ENCODE peak calls at places on chromosomes 11 and 22, in four cellular contexts. W is CD8-positive, alpha-beta T cell; H is upper lobe of right lung; E is body of pancreas. R is an unnamed sample.

GRCh38 chr11:68838572-68838964 is 3.1 kb downstream of the CPT1A start:
- DNase-seq in E (peak), H (no peak), W (no peak), R (no peak)

GRCh38 chr11:17384002-17384511 is 4.4 kb downstream of the KCNJ11 start:
- DNase-seq in E (peak), W (peak), H (peak), R (peak)

GRCh38 chr11:131430466-131431176 is 60.2 kb downstream of the NTM start:
- DNase-seq in H (no peak), E (no peak), W (no peak), R (no peak)

GRCh38 chr11:12157241-12157661 is 46.9 kb downstream of the MICAL2 start:
- DNase-seq in W (no peak), H (no peak), E (no peak), R (no peak)

GRCh38 chr11:86719781-86720463 is 47.5 kb upstream of the ME3 start:
- DNase-seq in E (no peak), W (no peak), H (no peak), R (peak)

GRCh38 chr22:37274380-37274862 is 7.9 kb upstream of the CYTH4 start:
- DNase-seq in H (peak), E (peak), W (no peak), R (no peak)

GRCh38 chr11:57513911-57514537 is 1.5 kb downstream of the SLC43A1 start:
- DNase-seq in H (peak), W (peak), E (peak), R (no peak)

GRCh38 chr11:110337570-110338193 is 41.3 kb upstream of the RDX start:
- DNase-seq in H (no peak), E (peak), W (no peak), R (no peak)

GRCh38 chr11:83092488-83093384 is 21.0 kb upstream of the RAB30 start:
- DNase-seq in H (no peak), E (peak), W (no peak), R (peak)

GRCh38 chr11:102457865-102458264 is 5.3 kb upstream of the TMEM123 start:
- DNase-seq in E (no peak), H (no peak), W (no peak), R (no peak)

GRCh38 chr11:95913830-95914229 is 10.1 kb downstream of the MTMR2 start:
- DNase-seq in H (no peak), W (no peak), E (no peak), R (no peak)

GRCh38 chr11:134632347-134633119 is 220.5 kb upstream of the B3GAT1 start:
- DNase-seq in W (no peak), H (no peak), E (no peak), R (no peak)

GRCh38 chr11:4095509-4096230 is 1.1 kb downstream of the RRM1 start:
- DNase-seq in W (no peak), H (no peak), E (no peak), R (no peak)

GRCh38 chr11:116857936-116858335 is 20.5 kb upstream of the APOA1 start:
- DNase-seq in W (no peak), H (no peak), E (no peak), R (no peak)

GRCh38 chr22:50302564-50302963 is 4.9 kb downstream of the PLXNB2 start:
- DNase-seq in W (no peak), H (no peak), E (no peak), R (no peak)

GRCh38 chr11:111920908-111921307 is 2.2 kb downstream of the C11orf52 start:
- DNase-seq in E (no peak), W (no peak), H (no peak), R (no peak)

GRCh38 chr11:86596861-86597632 is 75.4 kb downstream of the ME3 start:
- DNase-seq in E (peak), H (no peak), W (no peak), R (peak)

GRCh38 chr11:22466809-22467208 is 128.6 kb downstream of the SLC17A6 start:
- DNase-seq in E (no peak), W (no peak), H (no peak), R (no peak)

GRCh38 chr11:118016094-118016493 is 29.9 kb downstream of the IL10RA start:
- DNase-seq in E (no peak), W (no peak), H (no peak), R (no peak)

GRCh38 chr22:40251106-40251505 is 73.4 kb downstream of the TNRC6B start:
- DNase-seq in E (no peak), H (no peak), W (no peak), R (no peak)

GRCh38 chr11:62108017-62108750 is 15.6 kb upstream of the INCENP start:
- DNase-seq in E (peak), W (peak), H (no peak), R (peak)

DNA sequence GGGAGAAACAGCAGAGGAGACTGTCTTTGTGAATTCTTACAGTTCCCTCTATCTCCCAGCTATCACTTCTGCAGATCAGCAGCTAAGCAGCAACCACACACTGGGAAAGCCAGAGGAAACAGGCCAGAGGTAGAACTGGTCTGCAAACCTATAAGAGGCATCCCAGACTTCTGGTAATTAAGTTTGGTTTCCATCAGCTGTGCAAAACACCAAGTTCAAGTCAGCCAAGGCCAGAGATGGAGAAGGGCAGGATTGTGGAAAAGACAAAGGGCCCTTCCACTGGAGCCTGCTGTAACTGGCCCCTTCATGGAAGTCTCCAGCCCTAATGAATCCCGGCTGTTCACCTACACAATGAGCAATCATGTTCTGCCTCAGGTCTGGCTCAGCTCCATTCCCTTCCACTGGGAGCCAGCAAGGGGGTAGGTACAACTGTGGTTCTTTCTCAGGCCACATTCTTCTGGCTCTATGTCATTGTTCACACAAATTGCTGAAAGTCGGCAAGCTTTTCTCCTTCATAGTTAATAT is 4.6 kb upstream of the PAMR1 start:
- DNase-seq in W (no peak), E (peak), H (no peak), R (no peak)
- H3K27ac ChIP-seq in W (no peak), E (peak), H (no peak), R (no peak)

GRCh38 chr22:20988573-20989322 is 6.7 kb downstream of the LZTR1 start:
- DNase-seq in H (no peak), W (no peak), E (no peak), R (no peak)
- TF ChIP-seq CTCF in H (no peak), W (no peak), E (no peak), R (no peak)

GRCh38 chr11:67662806-67663514 is 11.5 kb downstream of the ALDH3B2 start:
- DNase-seq in E (no peak), H (peak), W (peak), R (no peak)

GRCh38 chr11:67663515-67664212 is 10.8 kb downstream of the ALDH3B2 start:
- DNase-seq in H (peak), W (peak), E (no peak), R (no peak)

GRCh38 chr11:67665537-67666302 is 8.7 kb downstream of the ALDH3B2 start:
- DNase-seq in E (peak), H (peak), W (peak), R (peak)

GRCh38 chr11:67664696-67665536 is 9.5 kb downstream of the ALDH3B2 start:
- DNase-seq in H (peak), E (no peak), W (no peak), R (no peak)

GRCh38 chr11:67664213-67664585 is 10.2 kb downstream of the ALDH3B2 start:
- DNase-seq in W (no peak), E (no peak), H (peak), R (no peak)
- H3K27ac ChIP-seq in W (no peak), E (no peak), H (no peak), R (no peak)

GRCh38 chr11:47378011-47378835 is at the start of gene SPI1:
- DNase-seq in H (peak), E (peak), W (no peak), R (no peak)

GRCh38 chr11:47375546-47376085 is 2.7 kb downstream of the SPI1 start:
- DNase-seq in E (no peak), W (no peak), H (no peak), R (no peak)

GRCh38 chr11:47377571-47378010 is 756 bp downstream of the SPI1 start:
- DNase-seq in E (no peak), H (peak), W (no peak), R (no peak)

GRCh38 chr11:47376183-47376542 is 2.2 kb downstream of the SPI1 start:
- DNase-seq in E (no peak), W (no peak), H (no peak), R (no peak)

GRCh38 chr11:47376543-47377371 is 1.6 kb downstream of the SPI1 start:
- DNase-seq in W (no peak), H (peak), E (peak), R (no peak)
- TF ChIP-seq CTCF in W (no peak), H (no peak), E (no peak), R (peak)

GRCh38 chr22:31185056-31185455 is 25.1 kb downstream of the RNF185 start:
- DNase-seq in H (no peak), E (no peak), W (no peak), R (no peak)

GRCh38 chr22:31178859-31179258 is 18.9 kb downstream of the RNF185 start:
- DNase-seq in H (no peak), W (no peak), E (no peak), R (no peak)

GRCh38 chr22:31187627-31188026 is 24.5 kb upstream of the LIMK2 start:
- DNase-seq in W (no peak), E (no peak), H (no peak), R (no peak)

GRCh38 chr22:31179345-31179744 is 19.4 kb downstream of the RNF185 start:
- DNase-seq in H (no peak), W (no peak), E (no peak), R (no peak)

GRCh38 chr22:31184015-31184414 is 24.0 kb downstream of the RNF185 start:
- DNase-seq in H (no peak), W (no peak), E (no peak), R (no peak)
- H3K27ac ChIP-seq in H (no peak), W (no peak), E (no peak), R (no peak)

R was measured in WERI-Rb-1.